ENCODE peak calls at places on chromosomes 7 and 10, in four cellular contexts. One of them, this sample, is unnamed.

GRCh38 chr7:108863221-108863848 is 293.7 kb downstream of the DNAJB9 start:
- DNase-seq in Calu3: no peak
- DNase-seq in glutamatergic neuron: no peak
- DNase-seq in lower lobe of right lung: no peak
- DNase-seq in this sample: no peak

GRCh38 chr10:94546058-94546595 is 539 bp downstream of the HELLS start:
- DNase-seq in lower lobe of right lung: no peak
- DNase-seq in glutamatergic neuron: no peak
- DNase-seq in Calu3: no peak
- DNase-seq in this sample: no peak

GRCh38 chr7:36854652-36855051 is 130.4 kb upstream of the AOAH start:
- DNase-seq in lower lobe of right lung: no peak
- DNase-seq in Calu3: no peak
- DNase-seq in glutamatergic neuron: no peak
- DNase-seq in this sample: no peak

GRCh38 chr10:28217848-28218247 is 85.0 kb downstream of the MPP7 start:
- DNase-seq in Calu3: no peak
- DNase-seq in lower lobe of right lung: no peak
- DNase-seq in glutamatergic neuron: no peak
- DNase-seq in this sample: no peak

GRCh38 chr10:73585223-73585784 is 5.8 kb downstream of the USP54 start:
- DNase-seq in lower lobe of right lung: no peak
- DNase-seq in glutamatergic neuron: no peak
- DNase-seq in Calu3: no peak
- DNase-seq in this sample: no peak

GRCh38 chr7:139762886-139763285 is 14.9 kb downstream of the HIPK2 start:
- DNase-seq in lower lobe of right lung: no peak
- DNase-seq in Calu3: no peak
- DNase-seq in glutamatergic neuron: no peak
- DNase-seq in this sample: no peak

GRCh38 chr10:33223326-33224014 is 111.0 kb downstream of the NRP1 start:
- DNase-seq in glutamatergic neuron: no peak
- DNase-seq in lower lobe of right lung: no peak
- DNase-seq in Calu3: no peak
- DNase-seq in this sample: no peak

GRCh38 chr10:7519351-7519750 is 108.5 kb upstream of the SFMBT2 start:
- DNase-seq in Calu3: no peak
- DNase-seq in glutamatergic neuron: no peak
- DNase-seq in lower lobe of right lung: no peak
- DNase-seq in this sample: no peak

GRCh38 chr7:107816053-107816566 is 13.1 kb upstream of the SLC26A3 start:
- DNase-seq in glutamatergic neuron: no peak
- DNase-seq in Calu3: no peak
- DNase-seq in lower lobe of right lung: no peak
- DNase-seq in this sample: no peak

GRCh38 chr10:10985361-10985760 is 32.3 kb upstream of the CELF2 start:
- DNase-seq in glutamatergic neuron: no peak
- DNase-seq in Calu3: no peak
- DNase-seq in lower lobe of right lung: no peak
- DNase-seq in this sample: no peak

GRCh38 chr7:3678411-3678810 is 377.4 kb downstream of the SDK1 start:
- DNase-seq in glutamatergic neuron: no peak
- DNase-seq in Calu3: no peak
- DNase-seq in lower lobe of right lung: no peak
- DNase-seq in this sample: no peak

GRCh38 chr10:102395677-102396197 is at the start of gene NFKB2:
- DNase-seq in glutamatergic neuron: no peak
- DNase-seq in lower lobe of right lung: no peak
- DNase-seq in Calu3: no peak
- DNase-seq in this sample: no peak

GRCh38 chr7:158533386-158534133 is 54.1 kb downstream of the PTPRN2 start:
- DNase-seq in glutamatergic neuron: no peak
- DNase-seq in lower lobe of right lung: no peak
- DNase-seq in Calu3: no peak
- DNase-seq in this sample: no peak

GRCh38 chr7:54705436-54705835 is 53.6 kb downstream of the SEC61G start:
- DNase-seq in Calu3: peak
- DNase-seq in lower lobe of right lung: no peak
- DNase-seq in glutamatergic neuron: no peak
- DNase-seq in this sample: no peak

GRCh38 chr10:117719558-117719957 is 177.0 kb downstream of the EMX2 start:
- DNase-seq in lower lobe of right lung: no peak
- DNase-seq in glutamatergic neuron: no peak
- DNase-seq in Calu3: no peak
- DNase-seq in this sample: no peak

GRCh38 chr7:158259671-158260423 is 327.8 kb downstream of the PTPRN2 start:
- DNase-seq in lower lobe of right lung: no peak
- DNase-seq in Calu3: no peak
- DNase-seq in glutamatergic neuron: peak
- DNase-seq in this sample: no peak

GRCh38 chr10:6406220-6407033 is 173.6 kb downstream of the PRKCQ start:
- DNase-seq in Calu3: peak
- DNase-seq in glutamatergic neuron: no peak
- DNase-seq in lower lobe of right lung: no peak
- DNase-seq in this sample: no peak

GRCh38 chr10:86506499-86506898 is 15.1 kb downstream of the WAPL start:
- DNase-seq in Calu3: no peak
- DNase-seq in glutamatergic neuron: no peak
- DNase-seq in lower lobe of right lung: no peak
- DNase-seq in this sample: no peak

GRCh38 chr7:4850262-4850795 is 11.5 kb downstream of the PAPOLB start:
- DNase-seq in glutamatergic neuron: no peak
- DNase-seq in lower lobe of right lung: no peak
- DNase-seq in Calu3: no peak
- DNase-seq in this sample: no peak

GRCh38 chr10:62662471-62662870 is 142.0 kb upstream of the ADO start:
- DNase-seq in Calu3: no peak
- DNase-seq in lower lobe of right lung: no peak
- DNase-seq in glutamatergic neuron: no peak
- DNase-seq in this sample: no peak

GRCh38 chr7:55026867-55027490 is 8.2 kb downstream of the EGFR start:
- DNase-seq in glutamatergic neuron: no peak
- DNase-seq in Calu3: peak
- DNase-seq in lower lobe of right lung: no peak
- DNase-seq in this sample: no peak

GRCh38 chr10:77497748-77498147 is 139.9 kb downstream of the KCNMA1 start:
- DNase-seq in glutamatergic neuron: no peak
- DNase-seq in lower lobe of right lung: no peak
- DNase-seq in Calu3: no peak
- DNase-seq in this sample: no peak

GRCh38 chr7:8295638-8296361 is 33.8 kb upstream of the ICA1 start:
- DNase-seq in glutamatergic neuron: no peak
- DNase-seq in Calu3: peak
- DNase-seq in lower lobe of right lung: no peak
- DNase-seq in this sample: peak

GRCh38 chr7:119482209-119482608 is 790.8 kb upstream of the KCND2 start:
- DNase-seq in glutamatergic neuron: peak
- DNase-seq in lower lobe of right lung: no peak
- DNase-seq in Calu3: peak
- DNase-seq in this sample: peak

GRCh38 chr7:497946-498655 is 21.5 kb downstream of the PDGFA start:
- DNase-seq in glutamatergic neuron: peak
- DNase-seq in Calu3: no peak
- DNase-seq in lower lobe of right lung: peak
- DNase-seq in this sample: no peak

GRCh38 chr10:123143162-123143824 is 4.6 kb upstream of the HMX2 start:
- DNase-seq in lower lobe of right lung: no peak
- DNase-seq in glutamatergic neuron: peak
- DNase-seq in Calu3: no peak
- DNase-seq in this sample: peak

GRCh38 chr10:95413608-95414007 is 122.8 kb upstream of the PDLIM1 start:
- DNase-seq in Calu3: no peak
- DNase-seq in lower lobe of right lung: no peak
- DNase-seq in glutamatergic neuron: no peak
- DNase-seq in this sample: no peak

GRCh38 chr10:102778781-102779180 is 35.0 kb downstream of the WBP1L start:
- DNase-seq in lower lobe of right lung: no peak
- DNase-seq in glutamatergic neuron: no peak
- DNase-seq in Calu3: no peak
- DNase-seq in this sample: no peak

GRCh38 chr10:96642973-96643372 is 56.2 kb upstream of the TM9SF3 start:
- DNase-seq in Calu3: peak
- DNase-seq in glutamatergic neuron: peak
- DNase-seq in lower lobe of right lung: peak
- DNase-seq in this sample: peak
- TF ChIP-seq CTCF in Calu3: no peak
- TF ChIP-seq CTCF in glutamatergic neuron: peak
- TF ChIP-seq CTCF in lower lobe of right lung: peak
- TF ChIP-seq CTCF in this sample: peak

GRCh38 chr10:90787376-90787775 is 70.5 kb downstream of the HTR7 start:
- DNase-seq in Calu3: no peak
- DNase-seq in lower lobe of right lung: no peak
- DNase-seq in glutamatergic neuron: no peak
- DNase-seq in this sample: no peak

GRCh38 chr10:90788987-90789386 is 68.9 kb downstream of the HTR7 start:
- DNase-seq in glutamatergic neuron: no peak
- DNase-seq in lower lobe of right lung: no peak
- DNase-seq in Calu3: no peak
- DNase-seq in this sample: no peak

GRCh38 chr10:90785782-90786181 is 72.1 kb downstream of the HTR7 start:
- DNase-seq in lower lobe of right lung: no peak
- DNase-seq in Calu3: no peak
- DNase-seq in glutamatergic neuron: no peak
- DNase-seq in this sample: no peak

DNA sequence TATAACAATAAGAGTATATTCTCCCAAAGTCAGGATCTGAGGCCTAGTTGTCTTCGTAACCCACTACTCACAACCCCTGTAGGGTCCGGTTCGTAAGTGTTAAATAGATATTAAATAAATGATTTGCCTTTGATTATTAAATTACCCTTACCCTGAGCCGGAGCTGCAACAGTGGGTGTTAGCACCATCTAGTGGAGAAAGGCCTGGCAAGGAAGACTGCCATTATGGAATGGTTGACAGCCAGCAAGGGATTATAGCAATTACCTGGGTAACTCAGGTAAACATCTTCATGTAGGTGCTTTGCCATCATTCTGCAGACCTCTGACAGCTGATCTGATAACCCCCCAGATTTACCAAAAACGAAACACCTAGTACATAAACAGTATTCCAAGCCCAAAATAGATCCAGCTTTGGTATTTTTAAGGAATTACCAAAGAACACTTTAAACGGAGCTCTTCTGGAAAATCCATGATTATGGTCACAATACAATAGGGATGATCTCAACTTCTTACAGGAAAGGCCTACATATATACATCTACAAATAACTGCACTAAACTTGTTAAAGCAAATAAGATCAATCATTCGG is 69.8 kb downstream of the HTR7 start:
- DNase-seq in lower lobe of right lung: no peak
- DNase-seq in Calu3: peak
- DNase-seq in glutamatergic neuron: peak
- DNase-seq in this sample: peak
- TF ChIP-seq CTCF in lower lobe of right lung: peak
- TF ChIP-seq CTCF in Calu3: peak
- TF ChIP-seq CTCF in glutamatergic neuron: peak
- TF ChIP-seq CTCF in this sample: peak

GRCh38 chr7:38411404-38411803 is 138.0 kb upstream of the TARP start:
- DNase-seq in lower lobe of right lung: no peak
- DNase-seq in glutamatergic neuron: peak
- DNase-seq in Calu3: peak
- DNase-seq in this sample: no peak
- TF ChIP-seq CTCF in lower lobe of right lung: no peak
- TF ChIP-seq CTCF in glutamatergic neuron: peak
- TF ChIP-seq CTCF in Calu3: peak
- TF ChIP-seq CTCF in this sample: no peak

GRCh38 chr7:100402241-100402640 is 26.3 kb downstream of the ZCWPW1 start:
- DNase-seq in Calu3: no peak
- DNase-seq in lower lobe of right lung: no peak
- DNase-seq in glutamatergic neuron: no peak
- DNase-seq in this sample: no peak

GRCh38 chr7:100400041-100400440 is 26.8 kb downstream of the PILRA start:
- DNase-seq in lower lobe of right lung: no peak
- DNase-seq in Calu3: no peak
- DNase-seq in glutamatergic neuron: no peak
- DNase-seq in this sample: no peak

GRCh38 chr7:100401811-100402210 is 26.7 kb downstream of the ZCWPW1 start:
- DNase-seq in lower lobe of right lung: no peak
- DNase-seq in Calu3: no peak
- DNase-seq in glutamatergic neuron: peak
- DNase-seq in this sample: no peak

GRCh38 chr7:100398239-100398638 is 25.0 kb downstream of the PILRA start:
- DNase-seq in lower lobe of right lung: no peak
- DNase-seq in Calu3: no peak
- DNase-seq in glutamatergic neuron: no peak
- DNase-seq in this sample: no peak

GRCh38 chr7:100400656-100401055 is 27.4 kb downstream of the PILRA start:
- DNase-seq in Calu3: no peak
- DNase-seq in lower lobe of right lung: no peak
- DNase-seq in glutamatergic neuron: peak
- DNase-seq in this sample: peak
- TF ChIP-seq CTCF in Calu3: no peak
- TF ChIP-seq CTCF in lower lobe of right lung: no peak
- TF ChIP-seq CTCF in glutamatergic neuron: no peak
- TF ChIP-seq CTCF in this sample: peak

GRCh38 chr7:47796347-47796746 is 151.9 kb downstream of the PKD1L1 start:
- DNase-seq in Calu3: no peak
- DNase-seq in glutamatergic neuron: no peak
- DNase-seq in lower lobe of right lung: no peak
- DNase-seq in this sample: no peak

GRCh38 chr7:47791682-47792081 is 156.6 kb downstream of the PKD1L1 start:
- DNase-seq in Calu3: no peak
- DNase-seq in lower lobe of right lung: no peak
- DNase-seq in glutamatergic neuron: no peak
- DNase-seq in this sample: no peak

GRCh38 chr7:47794016-47794415 is 154.2 kb downstream of the PKD1L1 start:
- DNase-seq in glutamatergic neuron: no peak
- DNase-seq in lower lobe of right lung: no peak
- DNase-seq in Calu3: no peak
- DNase-seq in this sample: no peak

GRCh38 chr7:47795631-47796030 is 152.6 kb downstream of the PKD1L1 start:
- DNase-seq in lower lobe of right lung: no peak
- DNase-seq in Calu3: no peak
- DNase-seq in glutamatergic neuron: no peak
- DNase-seq in this sample: no peak

DNA sequence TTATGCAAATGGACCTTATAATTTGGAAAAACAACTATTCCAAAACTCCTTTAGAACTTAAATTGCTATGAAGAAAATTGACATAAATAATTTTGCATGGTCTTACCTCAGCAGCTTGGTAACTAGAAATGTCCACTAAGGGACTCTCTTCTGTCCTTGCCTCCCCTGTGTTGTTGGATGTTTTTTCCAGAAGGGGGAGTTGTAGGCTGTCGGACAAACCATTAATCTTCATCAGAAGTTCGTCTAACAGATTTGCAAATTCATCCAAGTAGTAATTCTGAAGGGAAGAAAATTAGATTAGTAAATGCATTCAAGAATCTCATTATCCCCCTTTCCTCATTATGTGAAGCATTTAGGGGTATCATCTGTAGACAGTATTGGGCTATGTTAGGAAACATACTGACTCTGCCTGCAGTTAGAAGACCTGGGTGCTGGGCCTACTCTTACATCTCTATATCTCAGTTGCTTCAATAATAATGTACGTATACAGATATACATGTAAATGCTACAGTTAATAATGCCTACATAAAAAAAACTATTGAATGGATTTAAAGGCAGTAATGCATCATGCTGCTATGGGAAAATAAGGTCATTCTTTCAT is 155.6 kb downstream of the PKD1L1 start:
- DNase-seq in lower lobe of right lung: no peak
- DNase-seq in glutamatergic neuron: no peak
- DNase-seq in Calu3: no peak
- DNase-seq in this sample: no peak
- TF ChIP-seq CTCF in lower lobe of right lung: peak
- TF ChIP-seq CTCF in glutamatergic neuron: no peak
- TF ChIP-seq CTCF in Calu3: no peak
- TF ChIP-seq CTCF in this sample: no peak

GRCh38 chr10:115948415-115948814 is 324.6 kb downstream of the GFRA1 start:
- DNase-seq in glutamatergic neuron: no peak
- DNase-seq in Calu3: no peak
- DNase-seq in lower lobe of right lung: no peak
- DNase-seq in this sample: no peak
- TF ChIP-seq CTCF in glutamatergic neuron: peak
- TF ChIP-seq CTCF in Calu3: no peak
- TF ChIP-seq CTCF in lower lobe of right lung: no peak
- TF ChIP-seq CTCF in this sample: peak